ENCODE peak calls at places on chromosomes 11 and 22, in six cellular contexts. One of them, this sample, is unnamed.

GRCh38 chr22:47629273-47629711 is 866.8 kb downstream of the TBC1D22A start:
- DNase-seq in kidney tubule cell: no peak
- DNase-seq in esophagus squamous epithelium: no peak
- DNase-seq in DMS53: no peak
- DNase-seq in stimulated activated CD8-positive, alpha-beta memory T cell treated with anti-CD3 and anti-CD28 coated beads, Interleukin-4, amount 100 ng/mL, for 24 hours: no peak
- DNase-seq in nucleus accumbens: no peak
- DNase-seq in this sample: no peak

GRCh38 chr11:106077609-106078517 is at the start of gene AASDHPPT:
- DNase-seq in nucleus accumbens: no peak
- DNase-seq in esophagus squamous epithelium: no peak
- DNase-seq in stimulated activated CD8-positive, alpha-beta memory T cell treated with anti-CD3 and anti-CD28 coated beads, Interleukin-4, amount 100 ng/mL, for 24 hours: no peak
- DNase-seq in DMS53: peak
- DNase-seq in kidney tubule cell: peak
- DNase-seq in this sample: peak

GRCh38 chr11:110838808-110839207 is 126.6 kb upstream of the ARHGAP20 start:
- DNase-seq in nucleus accumbens: no peak
- DNase-seq in esophagus squamous epithelium: no peak
- DNase-seq in stimulated activated CD8-positive, alpha-beta memory T cell treated with anti-CD3 and anti-CD28 coated beads, Interleukin-4, amount 100 ng/mL, for 24 hours: no peak
- DNase-seq in DMS53: no peak
- DNase-seq in kidney tubule cell: no peak
- DNase-seq in this sample: no peak

GRCh38 chr11:72741429-72741833 is 10.8 kb downstream of the ARAP1 start:
- DNase-seq in esophagus squamous epithelium: no peak
- DNase-seq in DMS53: no peak
- DNase-seq in nucleus accumbens: no peak
- DNase-seq in stimulated activated CD8-positive, alpha-beta memory T cell treated with anti-CD3 and anti-CD28 coated beads, Interleukin-4, amount 100 ng/mL, for 24 hours: no peak
- DNase-seq in kidney tubule cell: peak
- DNase-seq in this sample: no peak

GRCh38 chr11:130023204-130023603 is 20.6 kb upstream of the PRDM10 start:
- DNase-seq in DMS53: no peak
- DNase-seq in nucleus accumbens: no peak
- DNase-seq in stimulated activated CD8-positive, alpha-beta memory T cell treated with anti-CD3 and anti-CD28 coated beads, Interleukin-4, amount 100 ng/mL, for 24 hours: no peak
- DNase-seq in kidney tubule cell: peak
- DNase-seq in esophagus squamous epithelium: no peak
- DNase-seq in this sample: no peak

GRCh38 chr22:35600466-35600865 is 16.7 kb downstream of the MB start:
- DNase-seq in stimulated activated CD8-positive, alpha-beta memory T cell treated with anti-CD3 and anti-CD28 coated beads, Interleukin-4, amount 100 ng/mL, for 24 hours: no peak
- DNase-seq in nucleus accumbens: no peak
- DNase-seq in kidney tubule cell: no peak
- DNase-seq in DMS53: no peak
- DNase-seq in esophagus squamous epithelium: no peak
- DNase-seq in this sample: no peak

GRCh38 chr11:67355023-67355793 is 1.9 kb upstream of the POLD4 start:
- DNase-seq in stimulated activated CD8-positive, alpha-beta memory T cell treated with anti-CD3 and anti-CD28 coated beads, Interleukin-4, amount 100 ng/mL, for 24 hours: no peak
- DNase-seq in nucleus accumbens: no peak
- DNase-seq in esophagus squamous epithelium: no peak
- DNase-seq in DMS53: no peak
- DNase-seq in kidney tubule cell: no peak
- DNase-seq in this sample: no peak

GRCh38 chr11:129434641-129435498 is 59.2 kb downstream of the BARX2 start:
- DNase-seq in esophagus squamous epithelium: no peak
- DNase-seq in nucleus accumbens: no peak
- DNase-seq in stimulated activated CD8-positive, alpha-beta memory T cell treated with anti-CD3 and anti-CD28 coated beads, Interleukin-4, amount 100 ng/mL, for 24 hours: no peak
- DNase-seq in DMS53: peak
- DNase-seq in kidney tubule cell: peak
- DNase-seq in this sample: no peak

GRCh38 chr11:1263036-1263435 is 40.2 kb downstream of the MUC5B start:
- DNase-seq in stimulated activated CD8-positive, alpha-beta memory T cell treated with anti-CD3 and anti-CD28 coated beads, Interleukin-4, amount 100 ng/mL, for 24 hours: no peak
- DNase-seq in DMS53: no peak
- DNase-seq in esophagus squamous epithelium: no peak
- DNase-seq in kidney tubule cell: no peak
- DNase-seq in nucleus accumbens: no peak
- DNase-seq in this sample: no peak

This sample was measured in amygdala.